ENCODE peak calls at places on chromosomes 12 and 14, in six cellular contexts. D, U, P, A, Q and N are unnamed samples.

GRCh38 chr12:106287364-106287763 is 15.2 kb upstream of the TCP11L2 start:
- DNase-seq in Q (no peak), A (no peak), P (no peak), D (no peak), U (peak; percentile 53), N (no peak)

GRCh38 chr12:15988983-15989382 is 77.9 kb downstream of the DERA start:
- DNase-seq in A (no peak), D (no peak), P (no peak), U (no peak), Q (no peak), N (no peak)

GRCh38 chr12:29148065-29148957 is 767 bp upstream of the FAR2 start:
- DNase-seq in U (no peak), A (peak; percentile 53), Q (no peak), P (peak; percentile 42), D (peak; percentile 23), N (no peak)

GRCh38 chr14:104696671-104697316 is 7.4 kb downstream of the INF2 start:
- DNase-seq in Q (no peak), A (no peak), U (no peak), D (no peak), P (no peak), N (no peak)

GRCh38 chr12:18589316-18589715 is 148.5 kb downstream of the PLCZ1 start:
- DNase-seq in P (no peak), A (peak; percentile 17), Q (no peak), D (no peak), U (no peak), N (no peak)

GRCh38 chr14:49995162-49995561 is 102.3 kb downstream of the ARF6 start:
- DNase-seq in U (no peak), P (no peak), Q (peak; percentile 39), A (no peak), D (no peak), N (no peak)

GRCh38 chr12:25051583-25052190 is 102.8 kb upstream of the BCAT1 start:
- DNase-seq in A (no peak), Q (no peak), D (no peak), U (no peak), P (no peak), N (no peak)

GRCh38 chr12:101745481-101745880 is 6.2 kb upstream of the SYCP3 start:
- DNase-seq in D (no peak), Q (no peak), U (no peak), P (no peak), A (no peak), N (no peak)

GRCh38 chr12:124967016-124967739 is 21.8 kb downstream of the DHX37 start:
- DNase-seq in D (no peak), A (no peak), Q (no peak), P (no peak), U (no peak), N (no peak)

GRCh38 chr12:11652351-11653040 is 3.0 kb downstream of the ETV6 start:
- DNase-seq in D (peak; percentile 45), P (no peak), Q (peak; percentile 67), U (peak; percentile 77), A (peak; percentile 57), N (no peak)

GRCh38 chr12:130196827-130197226 is 34.6 kb downstream of the FZD10 start:
- DNase-seq in D (no peak), U (no peak), P (no peak), A (no peak), Q (no peak), N (no peak)

GRCh38 chr12:43221216-43221615 is 330.8 kb downstream of the ADAMTS20 start:
- DNase-seq in P (no peak), Q (no peak), U (no peak), D (no peak), A (no peak), N (no peak)

GRCh38 chr14:34874386-34875030 is 652 bp downstream of the BAZ1A start:
- DNase-seq in P (peak; percentile 51), U (peak; percentile 11), D (peak; percentile 30), A (peak; percentile 60), Q (peak; percentile 49), N (no peak)

GRCh38 chr12:53205747-53206146 is 1.3 kb downstream of the ITGB7 start:
- DNase-seq in U (peak; percentile 82), P (no peak), Q (peak; percentile 89), D (peak; percentile 88), A (peak; percentile 89), N (no peak)

DNA sequence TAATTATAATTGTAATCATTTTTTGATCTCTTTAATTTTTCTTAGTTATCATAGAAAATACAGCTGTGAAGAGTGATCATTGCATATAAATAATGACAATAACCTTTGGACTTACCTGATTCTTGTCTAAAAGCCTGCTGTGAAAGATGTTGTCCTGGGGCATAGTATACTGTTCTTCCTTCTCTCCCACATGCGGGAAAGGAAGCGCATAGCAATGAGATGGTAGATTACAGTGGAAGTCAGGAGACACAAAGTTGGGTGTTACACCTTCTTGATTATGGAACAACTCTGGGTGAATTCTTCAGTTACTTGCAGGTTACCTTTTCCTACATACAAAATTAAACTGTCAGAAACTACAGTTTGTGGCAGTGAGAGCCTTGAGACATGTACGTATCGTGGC is 140.8 kb downstream of the KTN1 start:
- DNase-seq in A (no peak), U (no peak), D (no peak), P (no peak), Q (no peak), N (no peak)
- TF ChIP-seq CTCF in A (no peak), U (no peak), D (no peak), P (no peak), Q (no peak), N (no peak)

DNA sequence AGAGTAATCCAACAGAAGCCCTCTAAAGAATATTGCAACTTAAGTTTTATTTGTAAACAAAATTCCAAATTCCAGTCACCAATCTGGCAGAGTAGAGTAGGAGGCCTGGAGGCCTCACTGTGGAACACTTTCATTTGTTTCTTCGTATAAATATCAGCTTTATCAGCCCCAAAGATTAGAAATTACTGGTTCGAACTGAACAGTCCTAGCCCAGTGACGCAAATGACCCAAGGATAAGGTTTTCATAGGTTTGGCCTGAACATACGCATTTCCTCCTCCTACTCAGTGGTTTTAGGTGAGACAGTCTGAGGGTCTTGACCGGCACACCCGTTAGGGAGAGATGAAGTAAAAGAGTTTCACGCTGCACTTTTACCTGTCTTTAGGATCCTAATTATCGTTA is 1.7 kb downstream of the CDC42BPB start:
- DNase-seq in P (no peak), A (no peak), U (no peak), Q (peak; percentile 10), D (no peak), N (no peak)
- H3K4me3 ChIP-seq in P (peak overlapping the region; percentile 100), A (peak overlapping the region; percentile 83), U (peak overlapping the region; percentile 75), Q (peak overlapping the region; percentile 100), D (peak overlapping the region; percentile 85), N (peak overlapping the region; percentile 99)

DNA sequence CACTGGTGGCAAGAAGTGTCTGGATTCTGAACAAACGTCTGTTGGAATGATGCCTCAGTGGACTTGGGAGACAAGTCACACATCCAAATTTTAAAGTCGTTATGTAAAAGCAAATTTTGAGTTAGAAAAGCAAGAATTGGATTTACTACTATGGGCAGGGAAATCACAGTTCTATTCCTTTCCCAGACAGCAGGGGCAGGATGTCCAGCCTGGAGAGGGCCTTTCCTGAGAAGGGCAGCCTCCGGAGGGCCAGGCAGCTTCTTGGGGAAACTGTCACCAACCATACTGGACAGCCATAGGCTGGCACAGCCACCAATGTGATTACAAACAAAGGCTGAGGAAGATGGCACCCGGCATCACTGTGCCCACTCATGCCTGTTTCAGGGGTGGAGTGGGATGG is 11.1 kb downstream of the SLC24A4 start:
- DNase-seq in A (no peak), D (no peak), P (no peak), U (no peak), Q (no peak), N (no peak)
- TF ChIP-seq CTCF in A (no peak), D (no peak), P (no peak), U (no peak), Q (no peak), N (no peak)

GRCh38 chr14:102914474-102915291 is 7.8 kb upstream of the AMN start:
- DNase-seq in P (no peak), A (no peak), D (no peak), U (no peak), Q (no peak), N (no peak)
- H3K4me3 ChIP-seq in P (no peak overlapping the region), A (no peak overlapping the region), D (no peak overlapping the region), U (no peak overlapping the region), Q (no peak overlapping the region), N (no peak overlapping the region)

GRCh38 chr14:103123128-103123633 is at the start of gene TNFAIP2:
- DNase-seq in A (no peak), U (no peak), Q (no peak), P (peak; percentile 79), D (no peak), N (no peak)

GRCh38 chr14:103122578-103123127 is 608 bp upstream of the TNFAIP2 start:
- DNase-seq in A (no peak), P (peak; percentile 48), D (no peak), U (no peak), Q (no peak), N (no peak)

GRCh38 chr14:103124501-103125001 is 1.3 kb downstream of the TNFAIP2 start:
- DNase-seq in U (no peak), D (no peak), Q (no peak), A (no peak), P (peak; percentile 14), N (no peak)

GRCh38 chr14:103125098-103126070 is 2.1 kb downstream of the TNFAIP2 start:
- DNase-seq in D (no peak), Q (no peak), U (no peak), P (peak; percentile 12), A (no peak), N (no peak)

DNA sequence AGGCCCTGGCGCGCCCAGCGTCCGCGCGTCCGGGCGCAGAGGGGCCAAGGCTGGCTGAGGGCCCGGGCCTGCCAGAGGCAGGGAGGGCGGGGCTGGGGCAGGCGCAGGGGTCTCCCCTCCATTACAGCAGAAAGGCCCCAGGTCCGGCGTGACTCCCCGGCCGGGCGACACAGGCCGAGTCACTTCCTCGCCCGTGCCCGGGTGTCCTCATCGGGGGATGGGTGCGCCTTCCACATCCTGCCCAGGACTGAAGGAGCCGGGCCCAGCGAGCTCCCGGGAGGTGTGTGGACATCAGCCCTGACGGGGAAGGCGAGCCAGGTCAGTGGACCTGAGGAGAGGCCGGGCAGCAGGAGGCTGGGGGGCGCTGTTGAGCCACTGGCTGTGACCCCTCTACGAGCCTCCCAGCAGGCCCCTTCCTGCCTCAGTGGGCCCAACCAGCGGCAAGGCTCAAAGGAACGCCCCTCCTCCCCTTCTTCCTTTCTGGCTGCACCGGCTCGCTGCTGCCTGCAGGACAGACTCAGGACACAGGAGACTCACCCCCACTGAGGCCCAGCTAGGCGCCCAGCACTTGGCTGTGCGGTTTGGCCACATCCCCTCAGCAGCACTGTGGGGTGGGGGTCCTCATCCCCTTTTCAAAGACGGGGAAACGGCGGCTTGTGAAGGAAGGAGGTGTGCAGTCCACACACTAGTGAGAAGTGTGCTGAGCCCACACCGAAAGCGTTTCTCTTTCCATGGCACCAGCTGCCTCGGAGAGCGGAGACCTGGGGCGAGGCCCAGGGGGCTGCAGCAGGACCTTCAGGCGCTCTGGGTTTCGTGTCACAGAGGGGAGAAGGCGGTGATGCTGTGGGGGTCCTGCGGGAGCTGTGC is 606 bp downstream of the TNFAIP2 start:
- DNase-seq in P (peak; percentile 68), Q (no peak), U (no peak), A (no peak), D (no peak), N (no peak)
- TF ChIP-seq CTCF in P (peak; percentile 58), Q (peak; percentile 17), U (peak; percentile 13), A (peak; percentile 45), D (peak; percentile 56), N (peak; percentile 57)

DNA sequence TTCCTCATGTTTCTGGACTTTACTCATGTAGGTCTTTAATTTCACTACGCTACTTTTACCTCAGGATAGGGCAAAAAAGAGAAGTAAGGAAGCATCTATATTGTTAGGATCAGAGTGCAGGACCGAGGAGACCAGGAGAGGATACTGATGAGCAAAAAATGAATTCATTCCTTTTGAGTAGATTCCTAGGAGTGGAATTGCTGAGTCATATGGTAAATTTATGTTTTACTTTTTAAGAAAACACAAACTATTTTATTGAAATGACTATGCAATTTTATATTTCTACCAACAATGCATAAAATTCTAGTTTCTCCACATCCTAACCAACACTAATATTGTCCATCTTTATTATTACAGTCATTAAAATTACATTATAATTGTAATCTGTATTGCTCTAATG is 50.8 kb upstream of the GARIN6 start:
- DNase-seq in Q (no peak), A (no peak), D (no peak), U (no peak), P (no peak), N (no peak)
- H3K4me3 ChIP-seq in Q (no peak overlapping the region), A (no peak overlapping the region), D (no peak overlapping the region), U (no peak overlapping the region), P (no peak overlapping the region), N (no peak overlapping the region)